ENCODE peak calls at places on chromosomes 1 and 21, in five cellular contexts. I, P, Z, J and F are unnamed samples.

GRCh38 chr1:192477630-192478029 is 97.9 kb upstream of the RGS1 start:
- DNase-seq in P (no peak), Z (no peak), I (no peak), J (no peak), F (no peak)

GRCh38 chr1:78833491-78833890 is 173.0 kb downstream of the ADGRL4 start:
- DNase-seq in J (peak; percentile 73), P (no peak), I (no peak), Z (no peak), F (peak; percentile 82)

GRCh38 chr1:81974883-81975555 is 174.3 kb downstream of the ADGRL2 start:
- DNase-seq in P (no peak), I (no peak), J (no peak), Z (no peak), F (no peak)

GRCh38 chr1:165144757-165145397 is 211.6 kb downstream of the LMX1A start:
- DNase-seq in P (no peak), J (peak; percentile 39), I (peak; percentile 28), Z (peak; percentile 33), F (no peak)

GRCh38 chr1:147890177-147890790 is 12.3 kb upstream of the GJA8 start:
- DNase-seq in I (peak; percentile 37), Z (peak; percentile 33), J (no peak), P (peak; percentile 30), F (peak; percentile 7)

GRCh38 chr1:6646499-6647148 is 22.0 kb downstream of the THAP3 start:
- DNase-seq in Z (no peak), P (no peak), I (peak; percentile 39), J (no peak), F (no peak)

GRCh38 chr1:112729909-112730308 is 14.8 kb upstream of the PPM1J start:
- DNase-seq in P (no peak), I (no peak), J (no peak), Z (no peak), F (no peak)

GRCh38 chr1:160414836-160415235 is 14.5 kb downstream of the VANGL2 start:
- DNase-seq in J (no peak), P (no peak), I (no peak), Z (no peak), F (no peak)

GRCh38 chr1:29943034-29943433 is 706.7 kb downstream of the PTPRU start:
- DNase-seq in P (no peak), Z (no peak), J (no peak), I (no peak), F (no peak)

GRCh38 chr1:17419626-17420328 is 19.7 kb downstream of the RCC2 start:
- DNase-seq in Z (peak; percentile 52), I (peak; percentile 55), J (no peak), P (peak; percentile 59), F (no peak)

GRCh38 chr1:165073402-165074007 is 283.0 kb downstream of the LMX1A start:
- DNase-seq in I (peak; percentile 33), Z (no peak), P (no peak), J (no peak), F (peak; percentile 10)

GRCh38 chr1:114192328-114192727 is 38.7 kb upstream of the SYT6 start:
- DNase-seq in J (no peak), I (no peak), P (no peak), Z (no peak), F (no peak)

GRCh38 chr1:211469113-211469512 is 22.8 kb downstream of the RD3 start:
- DNase-seq in J (no peak), I (no peak), P (no peak), Z (no peak), F (no peak)

GRCh38 chr1:38071530-38072266 is 25.1 kb upstream of the POU3F1 start:
- DNase-seq in I (no peak), J (no peak), P (no peak), Z (no peak), F (peak; percentile 16)

GRCh38 chr1:176897350-176898236 is 266.9 kb downstream of the ASTN1 start:
- DNase-seq in J (peak; percentile 14), P (no peak), Z (peak; percentile 63), I (peak; percentile 50), F (no peak)

GRCh38 chr1:226444901-226445300 is 37.0 kb upstream of the PARP1 start:
- DNase-seq in I (no peak), P (peak; percentile 42), Z (no peak), J (no peak), F (no peak)

GRCh38 chr1:185595835-185596667 is 138.1 kb upstream of the HMCN1 start:
- DNase-seq in J (peak; percentile 21), P (peak; percentile 42), Z (no peak), I (no peak), F (no peak)

GRCh38 chr1:65066766-65067490 is 81.1 kb upstream of the AK4 start:
- DNase-seq in Z (peak; percentile 91), P (peak; percentile 77), I (peak; percentile 96), J (no peak), F (no peak)

GRCh38 chr1:179087665-179088064 is 5.8 kb downstream of the TOR3A start:
- DNase-seq in Z (no peak), P (no peak), J (no peak), I (no peak), F (no peak)

GRCh38 chr1:29243023-29243862 is 6.9 kb downstream of the PTPRU start:
- DNase-seq in Z (no peak), P (no peak), J (no peak), I (no peak), F (no peak)

GRCh38 chr1:151820940-151821339 is 10.7 kb downstream of the RORC start:
- DNase-seq in J (no peak), I (no peak), Z (peak; percentile 79), P (no peak), F (no peak)

GRCh38 chr1:158274797-158275196 is 14.9 kb upstream of the CD1C start:
- DNase-seq in I (no peak), J (no peak), Z (no peak), P (no peak), F (no peak)

GRCh38 chr1:51214615-51215131 is 21.4 kb upstream of the RNF11 start:
- DNase-seq in I (peak; percentile 43), Z (no peak), P (no peak), J (no peak), F (no peak)

GRCh38 chr1:64505232-64505943 is 35.5 kb downstream of the CACHD1 start:
- DNase-seq in J (no peak), P (peak; percentile 2), Z (peak; percentile 59), I (peak; percentile 55), F (no peak)

GRCh38 chr1:37394574-37395464 is 79.6 kb upstream of the ZC3H12A start:
- DNase-seq in Z (peak; percentile 26), I (no peak), P (no peak), J (no peak), F (no peak)

GRCh38 chr1:51175278-51175677 is 60.8 kb upstream of the RNF11 start:
- DNase-seq in P (no peak), J (no peak), Z (no peak), I (no peak), F (no peak)

GRCh38 chr1:7884757-7885156 is 31.9 kb upstream of the UTS2 start:
- DNase-seq in J (no peak), P (no peak), Z (no peak), I (no peak), F (no peak)

GRCh38 chr1:236853916-236854601 is 59.0 kb downstream of the MTR start:
- DNase-seq in P (no peak), Z (no peak), J (no peak), I (no peak), F (no peak)

GRCh38 chr1:53681647-53682368 is 57.2 kb downstream of the GLIS1 start:
- DNase-seq in P (peak; percentile 28), Z (peak; percentile 58), I (peak; percentile 52), J (no peak), F (no peak)

DNA sequence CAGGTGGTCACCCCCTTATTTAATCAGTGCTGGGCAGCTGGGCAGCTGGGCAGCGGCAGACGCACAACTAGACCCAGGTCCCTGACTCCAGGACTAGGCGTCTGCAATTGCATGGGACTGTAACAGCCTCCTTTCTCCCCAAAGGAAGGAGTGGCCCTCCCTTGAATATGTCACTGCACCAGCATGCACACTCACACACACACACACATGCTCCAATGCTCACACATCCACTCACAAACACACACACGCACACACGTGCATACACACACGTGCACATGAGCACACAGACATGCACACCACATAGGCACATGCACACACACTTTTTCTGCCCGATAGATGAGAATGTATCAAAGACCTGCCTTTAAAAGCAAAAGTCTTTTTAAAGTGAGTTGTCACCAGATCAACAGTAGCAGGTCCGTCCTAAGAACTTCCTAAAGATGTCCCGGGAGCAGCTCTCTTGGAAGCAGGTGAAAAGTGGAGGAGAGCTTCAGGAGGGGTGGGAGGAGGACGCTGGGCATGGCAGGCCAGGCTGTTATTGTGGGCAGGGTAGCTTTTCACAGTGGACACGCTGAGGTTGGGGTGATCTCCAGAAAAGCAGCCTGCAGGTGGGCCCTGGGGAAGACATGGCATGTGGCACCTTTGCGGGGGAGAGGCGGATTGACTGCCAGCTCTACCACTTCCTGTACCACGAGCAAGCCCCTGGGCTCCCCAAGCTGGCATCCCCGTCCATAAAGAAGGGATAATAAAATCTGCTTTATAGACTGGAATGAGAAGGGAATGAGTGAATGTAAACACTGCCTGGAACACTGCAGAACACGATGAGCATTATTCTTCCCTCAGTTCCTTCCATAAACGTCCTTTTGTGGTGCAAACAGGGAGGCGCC is 1.7 kb downstream of the PDE9A start:
- DNase-seq in P (no peak), I (no peak), Z (no peak), J (no peak), F (no peak)
- H3K4me3 ChIP-seq in P (peak overlapping the region; percentile 33), I (no peak overlapping the region), Z (no peak overlapping the region), J (no peak overlapping the region), F (no peak overlapping the region)

GRCh38 chr1:24319962-24320361 is 805 bp downstream of the GRHL3 start:
- DNase-seq in J (no peak), P (no peak), I (no peak), Z (no peak), F (no peak)
- H3K4me3 ChIP-seq in J (no peak overlapping the region), P (no peak overlapping the region), I (no peak overlapping the region), Z (no peak overlapping the region), F (no peak overlapping the region)

GRCh38 chr1:116359060-116359830 is 13.8 kb upstream of the ATP1A1 start:
- DNase-seq in J (no peak), P (no peak), I (no peak), Z (no peak), F (no peak)
- H3K4me3 ChIP-seq in J (no peak overlapping the region), P (no peak overlapping the region), I (no peak overlapping the region), Z (no peak overlapping the region), F (no peak overlapping the region)

DNA sequence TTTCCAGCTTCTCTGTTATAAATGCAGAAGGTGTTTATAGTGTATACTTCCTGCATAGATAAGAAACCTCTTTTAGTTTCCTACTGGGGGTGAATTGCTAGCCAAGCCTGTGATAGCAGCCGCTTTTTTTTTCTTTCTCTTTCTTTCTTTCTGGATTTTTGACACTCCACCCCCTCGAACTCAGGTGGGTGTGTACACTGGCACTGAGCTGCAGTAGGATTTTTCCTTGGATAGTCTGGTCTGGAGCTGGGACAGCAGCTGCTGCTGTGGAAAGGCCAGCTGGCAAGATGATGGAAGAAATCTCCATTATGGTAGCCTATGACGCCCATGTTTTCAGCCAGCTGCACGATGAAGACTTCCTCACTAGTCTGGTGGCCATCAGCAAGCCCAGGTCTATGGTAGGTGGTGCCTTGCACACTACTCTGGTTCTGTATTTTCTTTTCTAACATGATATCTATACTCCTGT is 122.5 kb upstream of the CACYBP start:
- DNase-seq in J (no peak), I (no peak), Z (peak; percentile 40), P (no peak), F (no peak)
- H3K4me3 ChIP-seq in J (no peak overlapping the region), I (no peak overlapping the region), Z (peak overlapping the region; percentile 8), P (no peak overlapping the region), F (no peak overlapping the region)